ENCODE peak calls at places on chromosomes 13 and 19, in ten cellular contexts. One of them, this sample, is unnamed.
A peak's percentile ranks its signal among the peaks of the same experiment; 100 is the strongest.

GRCh38 chr19:18279266-18279515 is 2.2 kb downstream of the JUND start:
- DNase-seq in tibial artery: no peak
- DNase-seq in cardiac fibroblast: no peak
- DNase-seq in stimulated activated CD4-positive, alpha-beta T cell treated with anti-CD3 and anti-CD28 coated beads, Interleukin-15, amount 100 ng/mL, for 1 hour: no peak
- DNase-seq in EL: no peak
- DNase-seq in posterior cingulate gyrus: no peak
- DNase-seq in Daoy: no peak
- DNase-seq in stimulated activated CD8-positive, alpha-beta memory T cell treated with anti-CD3 and anti-CD28 coated beads, Interleukin-15, amount 100 ng/mL, for 48 hours: no peak
- DNase-seq in T1000: no peak
- DNase-seq in RPMI7951: no peak
- DNase-seq in this sample: no peak

GRCh38 chr19:49119411-49120324 is at the start of gene PPFIA3:
- DNase-seq in T1000: peak; percentile 32
- DNase-seq in cardiac fibroblast: peak; percentile 59
- DNase-seq in tibial artery: peak; percentile 57
- DNase-seq in Daoy: peak; percentile 72
- DNase-seq in posterior cingulate gyrus: peak; percentile 47
- DNase-seq in EL: peak; percentile 62
- DNase-seq in stimulated activated CD8-positive, alpha-beta memory T cell treated with anti-CD3 and anti-CD28 coated beads, Interleukin-15, amount 100 ng/mL, for 48 hours: no peak
- DNase-seq in stimulated activated CD4-positive, alpha-beta T cell treated with anti-CD3 and anti-CD28 coated beads, Interleukin-15, amount 100 ng/mL, for 1 hour: no peak
- DNase-seq in RPMI7951: peak; percentile 72
- DNase-seq in this sample: peak; percentile 73

GRCh38 chr13:19156013-19156825 is 25.4 kb downstream of the TUBA3C start:
- DNase-seq in posterior cingulate gyrus: no peak
- DNase-seq in stimulated activated CD4-positive, alpha-beta T cell treated with anti-CD3 and anti-CD28 coated beads, Interleukin-15, amount 100 ng/mL, for 1 hour: no peak
- DNase-seq in cardiac fibroblast: no peak
- DNase-seq in EL: no peak
- DNase-seq in tibial artery: no peak
- DNase-seq in T1000: no peak
- DNase-seq in RPMI7951: no peak
- DNase-seq in Daoy: no peak
- DNase-seq in stimulated activated CD8-positive, alpha-beta memory T cell treated with anti-CD3 and anti-CD28 coated beads, Interleukin-15, amount 100 ng/mL, for 48 hours: no peak
- DNase-seq in this sample: no peak

GRCh38 chr13:97911311-97912138 is 42.0 kb upstream of the IPO5 start:
- DNase-seq in stimulated activated CD4-positive, alpha-beta T cell treated with anti-CD3 and anti-CD28 coated beads, Interleukin-15, amount 100 ng/mL, for 1 hour: no peak
- DNase-seq in Daoy: peak; percentile 40
- DNase-seq in EL: peak; percentile 31
- DNase-seq in stimulated activated CD8-positive, alpha-beta memory T cell treated with anti-CD3 and anti-CD28 coated beads, Interleukin-15, amount 100 ng/mL, for 48 hours: no peak
- DNase-seq in RPMI7951: peak; percentile 34
- DNase-seq in T1000: no peak
- DNase-seq in posterior cingulate gyrus: no peak
- DNase-seq in tibial artery: no peak
- DNase-seq in cardiac fibroblast: peak; percentile 59
- DNase-seq in this sample: peak; percentile 0

GRCh38 chr19:16417660-16418596 is 53.8 kb downstream of the EPS15L1 start:
- DNase-seq in posterior cingulate gyrus: peak; percentile 61
- DNase-seq in T1000: no peak
- DNase-seq in Daoy: peak; percentile 75
- DNase-seq in stimulated activated CD4-positive, alpha-beta T cell treated with anti-CD3 and anti-CD28 coated beads, Interleukin-15, amount 100 ng/mL, for 1 hour: peak; percentile 53
- DNase-seq in EL: peak; percentile 55
- DNase-seq in stimulated activated CD8-positive, alpha-beta memory T cell treated with anti-CD3 and anti-CD28 coated beads, Interleukin-15, amount 100 ng/mL, for 48 hours: peak; percentile 38
- DNase-seq in cardiac fibroblast: peak; percentile 56
- DNase-seq in RPMI7951: peak; percentile 36
- DNase-seq in tibial artery: peak; percentile 63
- DNase-seq in this sample: peak; percentile 55

GRCh38 chr19:45976180-45976579 is 2.5 kb upstream of the NOVA2 start:
- DNase-seq in tibial artery: no peak
- DNase-seq in RPMI7951: peak; percentile 24
- DNase-seq in cardiac fibroblast: peak; percentile 12
- DNase-seq in stimulated activated CD4-positive, alpha-beta T cell treated with anti-CD3 and anti-CD28 coated beads, Interleukin-15, amount 100 ng/mL, for 1 hour: no peak
- DNase-seq in T1000: no peak
- DNase-seq in stimulated activated CD8-positive, alpha-beta memory T cell treated with anti-CD3 and anti-CD28 coated beads, Interleukin-15, amount 100 ng/mL, for 48 hours: no peak
- DNase-seq in EL: no peak
- DNase-seq in Daoy: no peak
- DNase-seq in posterior cingulate gyrus: peak; percentile 78
- DNase-seq in this sample: no peak

GRCh38 chr13:112686364-112686763 is 3.5 kb upstream of the ATP11A start:
- DNase-seq in posterior cingulate gyrus: no peak
- DNase-seq in T1000: no peak
- DNase-seq in Daoy: no peak
- DNase-seq in tibial artery: no peak
- DNase-seq in cardiac fibroblast: no peak
- DNase-seq in EL: no peak
- DNase-seq in stimulated activated CD4-positive, alpha-beta T cell treated with anti-CD3 and anti-CD28 coated beads, Interleukin-15, amount 100 ng/mL, for 1 hour: no peak
- DNase-seq in stimulated activated CD8-positive, alpha-beta memory T cell treated with anti-CD3 and anti-CD28 coated beads, Interleukin-15, amount 100 ng/mL, for 48 hours: no peak
- DNase-seq in RPMI7951: no peak
- DNase-seq in this sample: no peak

GRCh38 chr13:94722596-94722995 is 10.3 kb upstream of the SOX21 start:
- DNase-seq in stimulated activated CD4-positive, alpha-beta T cell treated with anti-CD3 and anti-CD28 coated beads, Interleukin-15, amount 100 ng/mL, for 1 hour: no peak
- DNase-seq in posterior cingulate gyrus: no peak
- DNase-seq in T1000: no peak
- DNase-seq in Daoy: no peak
- DNase-seq in stimulated activated CD8-positive, alpha-beta memory T cell treated with anti-CD3 and anti-CD28 coated beads, Interleukin-15, amount 100 ng/mL, for 48 hours: no peak
- DNase-seq in EL: no peak
- DNase-seq in RPMI7951: no peak
- DNase-seq in tibial artery: no peak
- DNase-seq in cardiac fibroblast: no peak
- DNase-seq in this sample: no peak

GRCh38 chr19:7900401-7900870 is 3.2 kb upstream of the MAP2K7 start:
- DNase-seq in Daoy: no peak
- DNase-seq in T1000: no peak
- DNase-seq in EL: no peak
- DNase-seq in cardiac fibroblast: no peak
- DNase-seq in posterior cingulate gyrus: no peak
- DNase-seq in RPMI7951: no peak
- DNase-seq in stimulated activated CD4-positive, alpha-beta T cell treated with anti-CD3 and anti-CD28 coated beads, Interleukin-15, amount 100 ng/mL, for 1 hour: no peak
- DNase-seq in stimulated activated CD8-positive, alpha-beta memory T cell treated with anti-CD3 and anti-CD28 coated beads, Interleukin-15, amount 100 ng/mL, for 48 hours: no peak
- DNase-seq in tibial artery: no peak
- DNase-seq in this sample: no peak

GRCh38 chr13:29917573-29918091 is 67.2 kb upstream of the UBL3 start:
- DNase-seq in T1000: no peak
- DNase-seq in stimulated activated CD4-positive, alpha-beta T cell treated with anti-CD3 and anti-CD28 coated beads, Interleukin-15, amount 100 ng/mL, for 1 hour: no peak
- DNase-seq in cardiac fibroblast: peak; percentile 21
- DNase-seq in Daoy: no peak
- DNase-seq in tibial artery: no peak
- DNase-seq in posterior cingulate gyrus: no peak
- DNase-seq in EL: no peak
- DNase-seq in stimulated activated CD8-positive, alpha-beta memory T cell treated with anti-CD3 and anti-CD28 coated beads, Interleukin-15, amount 100 ng/mL, for 48 hours: no peak
- DNase-seq in RPMI7951: peak; percentile 28
- DNase-seq in this sample: no peak

GRCh38 chr19:38090561-38090960 is 133.5 kb downstream of the DPF1 start:
- DNase-seq in T1000: no peak
- DNase-seq in tibial artery: no peak
- DNase-seq in Daoy: no peak
- DNase-seq in stimulated activated CD8-positive, alpha-beta memory T cell treated with anti-CD3 and anti-CD28 coated beads, Interleukin-15, amount 100 ng/mL, for 48 hours: no peak
- DNase-seq in cardiac fibroblast: no peak
- DNase-seq in RPMI7951: no peak
- DNase-seq in stimulated activated CD4-positive, alpha-beta T cell treated with anti-CD3 and anti-CD28 coated beads, Interleukin-15, amount 100 ng/mL, for 1 hour: no peak
- DNase-seq in EL: no peak
- DNase-seq in posterior cingulate gyrus: peak; percentile 51
- DNase-seq in this sample: no peak

GRCh38 chr19:38062959-38063786 is 156.2 kb downstream of the SIPA1L3 start:
- DNase-seq in RPMI7951: peak; percentile 36
- DNase-seq in stimulated activated CD8-positive, alpha-beta memory T cell treated with anti-CD3 and anti-CD28 coated beads, Interleukin-15, amount 100 ng/mL, for 48 hours: no peak
- DNase-seq in EL: no peak
- DNase-seq in posterior cingulate gyrus: no peak
- DNase-seq in tibial artery: no peak
- DNase-seq in stimulated activated CD4-positive, alpha-beta T cell treated with anti-CD3 and anti-CD28 coated beads, Interleukin-15, amount 100 ng/mL, for 1 hour: no peak
- DNase-seq in T1000: no peak
- DNase-seq in Daoy: no peak
- DNase-seq in cardiac fibroblast: no peak
- DNase-seq in this sample: no peak

GRCh38 chr13:101596803-101597202 is 144.3 kb downstream of the ITGBL1 start:
- DNase-seq in EL: no peak
- DNase-seq in RPMI7951: no peak
- DNase-seq in Daoy: no peak
- DNase-seq in cardiac fibroblast: no peak
- DNase-seq in tibial artery: no peak
- DNase-seq in T1000: no peak
- DNase-seq in posterior cingulate gyrus: no peak
- DNase-seq in stimulated activated CD4-positive, alpha-beta T cell treated with anti-CD3 and anti-CD28 coated beads, Interleukin-15, amount 100 ng/mL, for 1 hour: no peak
- DNase-seq in stimulated activated CD8-positive, alpha-beta memory T cell treated with anti-CD3 and anti-CD28 coated beads, Interleukin-15, amount 100 ng/mL, for 48 hours: no peak
- DNase-seq in this sample: no peak

This sample was measured in Calu3.